ENCODE peak calls at places on chromosomes 12 and 14, in ten cellular contexts. G is head of caudate nucleus; T is Kasumi-1; J is EH; H is dermis blood vessel endothelial cell; I is aorta; F is HFF-Myc; L is activated CD8-positive, alpha-beta T cell treated with anti-CD3 and anti-CD28 coated beads, Interleukin-2, amount 10 ng/mL, durations not matched to agents 7 days and 5 days; C is stimulated activated CD4-positive, alpha-beta T cell treated with anti-CD3 and anti-CD28 coated beads, Interleukin-2, amount 100 ng/mL, for 24 hours; D is activated CD8-positive, alpha-beta memory T cell treated with anti-CD3 and anti-CD28 coated beads for 48 hours. A is an unnamed sample.

GRCh38 chr14:94677239-94677612 is 65.0 kb downstream of the SERPINA3 start:
- DNase-seq in T (no peak), L (no peak), I (peak), F (no peak), H (peak), G (no peak), D (no peak), C (no peak), J (no peak), A (no peak)

GRCh38 chr12:70550180-70550577 is 87.0 kb downstream of the PTPRB start:
- DNase-seq in D (no peak), I (no peak), H (no peak), F (no peak), G (no peak), C (no peak), J (no peak), T (no peak), L (no peak), A (no peak)

GRCh38 chr14:79570648-79571047 is 640.7 kb downstream of the DIO2 start:
- DNase-seq in D (no peak), J (no peak), H (no peak), L (no peak), I (no peak), F (no peak), C (no peak), G (no peak), T (no peak), A (no peak)

GRCh38 chr14:26415618-26416123 is 182.2 kb downstream of the NOVA1 start:
- DNase-seq in I (peak), T (no peak), L (no peak), D (no peak), G (no peak), C (no peak), J (no peak), F (no peak), H (no peak), A (no peak)

GRCh38 chr12:990308-990648 is 745 bp upstream of the ERC1 start:
- DNase-seq in T (peak), H (peak), I (peak), L (peak), D (no peak), C (peak), F (no peak), J (peak), G (peak), A (no peak)

GRCh38 chr14:69956970-69957369 is 77.8 kb downstream of the SMOC1 start:
- DNase-seq in G (peak), L (no peak), J (no peak), T (no peak), I (no peak), H (no peak), C (no peak), F (no peak), D (no peak), A (no peak)

GRCh38 chr12:109264095-109264942 is 44.8 kb downstream of the FOXN4 start:
- DNase-seq in C (peak), H (peak), L (peak), J (peak), G (peak), F (no peak), T (peak), I (peak), D (peak), A (peak)

GRCh38 chr12:19997996-19998395 is 370.3 kb upstream of the PDE3A start:
- DNase-seq in I (no peak), D (no peak), H (no peak), F (no peak), T (no peak), L (no peak), G (no peak), C (no peak), J (peak), A (no peak)

GRCh38 chr12:13196302-13196921 is at the start of gene EMP1:
- DNase-seq in G (peak), L (peak), J (peak), I (peak), T (no peak), H (peak), F (peak), C (peak), D (no peak), A (no peak)

GRCh38 chr14:99356031-99356430 is 84.0 kb upstream of the BCL11B start:
- DNase-seq in D (no peak), J (no peak), G (no peak), I (peak), L (no peak), H (no peak), T (no peak), C (no peak), F (no peak), A (no peak)